ENCODE peak calls at places on chromosomes 3 and 15, in five cellular contexts. Q, G, C, F and P are unnamed samples.

GRCh38 chr15:67413770-67414429 is 107.0 kb upstream of the C15orf61 start:
- DNase-seq in Q (no peak), G (no peak), C (peak; percentile 59), F (no peak), P (peak; percentile 53)

GRCh38 chr3:113136071-113136470 is 75.3 kb upstream of the BOC start:
- DNase-seq in Q (peak; percentile 15), G (no peak), C (no peak), F (no peak), P (no peak)

GRCh38 chr3:196938124-196938523 is 4.2 kb downstream of the NCBP2 start:
- DNase-seq in Q (no peak), G (no peak), C (no peak), F (no peak), P (no peak)

GRCh38 chr3:71074416-71074815 is 509.1 kb downstream of the FOXP1 start:
- DNase-seq in Q (no peak), G (no peak), C (no peak), F (no peak), P (no peak)

GRCh38 chr3:122298239-122298638 is 26.8 kb upstream of the CSTA start:
- DNase-seq in Q (no peak), G (no peak), C (no peak), F (no peak), P (no peak)

GRCh38 chr15:26985050-26985449 is 14.1 kb downstream of the GABRG3 start:
- DNase-seq in Q (no peak), G (no peak), C (no peak), F (no peak), P (no peak)

GRCh38 chr15:71329509-71330260 is 214.4 kb downstream of the THSD4 start:
- DNase-seq in Q (peak; percentile 52), G (peak; percentile 55), C (peak; percentile 83), F (peak; percentile 50), P (peak; percentile 66)

GRCh38 chr3:111210003-111210699 is 138.5 kb downstream of the NECTIN3 start:
- DNase-seq in Q (peak; percentile 20), G (no peak), C (peak; percentile 42), F (no peak), P (no peak)

GRCh38 chr3:94303897-94304296 is 241.0 kb downstream of the NSUN3 start:
- DNase-seq in Q (peak; percentile 28), G (no peak), C (peak; percentile 45), F (no peak), P (no peak)

GRCh38 chr15:31265871-31266711 is 60.5 kb upstream of the KLF13 start:
- DNase-seq in Q (no peak), G (no peak), C (no peak), F (no peak), P (no peak)

GRCh38 chr3:33438284-33438668 is 1.9 kb downstream of the UBP1 start:
- DNase-seq in Q (peak; percentile 33), G (no peak), C (peak; percentile 47), F (no peak), P (no peak)

GRCh38 chr3:13513051-13513912 is 33.2 kb downstream of the HDAC11 start:
- DNase-seq in Q (no peak), G (no peak), C (peak; percentile 29), F (peak; percentile 53), P (no peak)

GRCh38 chr15:44038801-44039200 is 156.3 kb downstream of the FRMD5 start:
- DNase-seq in Q (peak; percentile 68), G (no peak), C (peak; percentile 64), F (no peak), P (peak; percentile 88)

GRCh38 chr3:187713504-187713903 is 11.1 kb upstream of the RTP2 start:
- DNase-seq in Q (peak; percentile 65), G (no peak), C (peak; percentile 36), F (no peak), P (no peak)

GRCh38 chr3:114213669-114214541 is 23.5 kb downstream of the ZNF80 start:
- DNase-seq in Q (peak; percentile 80), G (no peak), C (peak; percentile 77), F (no peak), P (peak; percentile 91)

GRCh38 chr3:70531063-70531657 is 218.7 kb upstream of the MDFIC2 start:
- DNase-seq in Q (peak; percentile 19), G (no peak), C (peak; percentile 11), F (no peak), P (no peak)

GRCh38 chr15:78004222-78004727 is 73.2 kb downstream of the TBC1D2B start:
- DNase-seq in Q (peak; percentile 7), G (no peak), C (no peak), F (no peak), P (no peak)

DNA sequence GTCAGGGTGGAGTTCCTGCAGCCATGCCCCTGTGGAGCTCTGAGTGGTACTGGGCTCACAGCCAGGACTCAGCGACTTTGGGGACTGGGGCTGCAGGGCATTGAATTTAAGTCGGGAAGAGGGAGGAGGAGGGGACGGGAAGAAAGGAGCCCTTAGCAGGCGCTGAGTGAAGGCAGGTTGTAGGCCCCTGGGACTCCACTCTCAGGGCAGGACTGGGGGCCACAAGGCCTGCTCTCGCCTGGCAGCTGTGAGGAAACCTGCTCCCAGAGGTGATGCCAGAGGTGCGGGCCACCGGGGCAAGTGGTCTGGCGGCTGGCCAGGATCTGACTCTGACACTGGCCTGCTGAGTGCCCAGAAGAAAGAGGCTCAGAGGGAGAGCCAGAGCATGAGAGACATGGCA is 73.5 kb downstream of the EPHB3 start:
- DNase-seq in Q (no peak), G (no peak), C (no peak), F (no peak), P (no peak)
- H3K4me3 ChIP-seq in Q (no peak overlapping the region), G (no peak overlapping the region), C (no peak overlapping the region), F (no peak overlapping the region), P (no peak overlapping the region)

GRCh38 chr3:184459355-184459754 is 79.5 kb downstream of the CHRD start:
- DNase-seq in Q (no peak), G (no peak), C (peak; percentile 69), F (no peak), P (no peak)
- H3K27me3 ChIP-seq in Q (no peaks in the 10 kb centered on the region), G (no peaks in the 10 kb centered on the region), C (no peaks in the 10 kb centered on the region), F (no peaks in the 10 kb centered on the region), P (no peaks in the 10 kb centered on the region)

GRCh38 chr3:181716916-181717315 is 5.2 kb downstream of the SOX2 start:
- DNase-seq in Q (no peak), G (no peak), C (peak; percentile 50), F (no peak), P (no peak)

GRCh38 chr3:181718416-181718815 is 6.7 kb downstream of the SOX2 start:
- DNase-seq in Q (no peak), G (no peak), C (peak; percentile 22), F (no peak), P (no peak)

GRCh38 chr3:181719298-181719859 is 7.7 kb downstream of the SOX2 start:
- DNase-seq in Q (no peak), G (no peak), C (peak; percentile 36), F (no peak), P (no peak)

GRCh38 chr3:181715601-181716340 is 4.0 kb downstream of the SOX2 start:
- DNase-seq in Q (peak; percentile 65), G (no peak), C (peak; percentile 63), F (no peak), P (no peak)

GRCh38 chr3:181717505-181717904 is 5.8 kb downstream of the SOX2 start:
- DNase-seq in Q (no peak), G (no peak), C (peak; percentile 10), F (no peak), P (no peak)
- H3K4me3 ChIP-seq in Q (no peak overlapping the region), G (no peak overlapping the region), C (no peak overlapping the region), F (no peak overlapping the region), P (no peak overlapping the region)

DNA sequence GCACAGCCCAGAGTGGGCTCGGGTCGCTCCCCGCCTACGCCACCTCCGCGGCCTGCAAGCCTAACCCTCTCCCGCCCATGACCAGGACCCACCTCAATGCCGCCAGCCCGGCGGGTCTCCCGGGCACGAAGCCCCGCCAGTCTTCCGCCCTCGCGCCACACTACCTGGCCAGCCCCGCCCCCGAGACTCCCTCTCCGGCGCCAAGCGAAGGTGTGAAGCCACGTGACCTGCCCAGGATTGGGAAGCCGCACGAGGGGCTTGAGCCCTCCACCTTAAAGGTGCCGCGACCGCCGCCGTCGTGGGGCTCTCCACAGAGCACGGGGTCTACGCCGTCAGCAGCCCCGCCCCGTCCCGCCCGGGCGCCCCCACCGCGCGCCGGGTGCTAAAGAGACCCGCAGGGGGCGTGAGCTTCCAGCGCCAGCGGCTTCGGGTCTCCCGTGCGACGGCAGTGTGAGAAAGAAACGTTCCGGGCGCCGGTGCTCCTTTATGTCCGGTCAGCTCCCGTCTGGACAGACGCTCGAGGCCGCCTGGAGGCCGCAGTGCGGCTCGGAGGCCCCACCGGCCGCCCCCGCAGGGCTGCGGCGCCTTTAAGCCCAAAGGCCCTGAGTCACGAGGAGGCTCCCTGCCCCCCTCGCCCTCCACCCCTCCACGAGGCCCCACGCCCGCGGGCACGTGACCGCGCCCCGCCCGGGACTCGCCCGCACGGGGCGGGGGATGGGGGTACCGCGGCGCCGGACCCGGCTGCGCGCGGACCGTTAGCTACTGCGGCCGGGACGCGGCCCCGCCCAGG is at the start of gene CPEB1:
- DNase-seq in Q (peak; percentile 32), G (no peak), C (no peak), F (peak; percentile 83), P (no peak)
- H3K27me3 ChIP-seq in Q (peaks cover 24% of the 10 kb centered on the region), G (peaks cover 59% of the 10 kb centered on the region), C (peaks cover 47% of the 10 kb centered on the region), F (no peaks in the 10 kb centered on the region), P (peaks cover 47% of the 10 kb centered on the region)

GRCh38 chr15:62257991-62258390 is 92.9 kb upstream of the C2CD4B start:
- DNase-seq in Q (no peak), G (no peak), C (no peak), F (no peak), P (no peak)

GRCh38 chr15:62250176-62250575 is 85.1 kb upstream of the C2CD4B start:
- DNase-seq in Q (no peak), G (no peak), C (no peak), F (no peak), P (no peak)

GRCh38 chr15:62250978-62251377 is 85.9 kb upstream of the C2CD4B start:
- DNase-seq in Q (no peak), G (no peak), C (no peak), F (no peak), P (no peak)

GRCh38 chr15:62253294-62253693 is 88.2 kb upstream of the C2CD4B start:
- DNase-seq in Q (peak; percentile 49), G (no peak), C (no peak), F (no peak), P (no peak)

GRCh38 chr15:62254137-62254934 is 89.3 kb upstream of the C2CD4B start:
- DNase-seq in Q (peak; percentile 77), G (no peak), C (peak; percentile 22), F (peak; percentile 40), P (peak; percentile 25)
- H3K4me3 ChIP-seq in Q (no peak overlapping the region), G (no peak overlapping the region), C (no peak overlapping the region), F (no peak overlapping the region), P (no peak overlapping the region)

GRCh38 chr15:29921130-29921601 is 98.9 kb upstream of the TJP1 start:
- DNase-seq in Q (peak; percentile 99), G (peak; percentile 87), C (no peak), F (no peak), P (peak; percentile 54)
- H3K27me3 ChIP-seq in Q (no peaks in the 10 kb centered on the region), G (no peaks in the 10 kb centered on the region), C (no peaks in the 10 kb centered on the region), F (no peaks in the 10 kb centered on the region), P (no peaks in the 10 kb centered on the region)

GRCh38 chr15:86382341-86382740 is 302.7 kb downstream of the AGBL1 start:
- DNase-seq in Q (no peak), G (no peak), C (no peak), F (no peak), P (no peak)
- H3K4me3 ChIP-seq in Q (no peak overlapping the region), G (no peak overlapping the region), C (no peak overlapping the region), F (no peak overlapping the region), P (no peak overlapping the region)

GRCh38 chr3:31541102-31541501 is 8.4 kb downstream of the STT3B start:
- DNase-seq in Q (no peak), G (no peak), C (no peak), F (no peak), P (no peak)
- H3K27me3 ChIP-seq in Q (no peaks in the 10 kb centered on the region), G (no peaks in the 10 kb centered on the region), C (no peaks in the 10 kb centered on the region), F (no peaks in the 10 kb centered on the region), P (no peaks in the 10 kb centered on the region)